ENCODE peak calls at places on chromosomes 16 and 17, in eight cellular contexts. K, M, U, O, V, F, Q and S are unnamed samples.

GRCh38 chr17:81254955-81255717 is 16.0 kb downstream of the NDUFAF8 start:
- DNase-seq in K (no peak), M (peak; percentile 91), U (no peak), O (no peak), V (peak; percentile 84), F (peak; percentile 83), Q (peak; percentile 55), S (peak; percentile 46)

GRCh38 chr17:31907342-31907975 is 6.0 kb upstream of the UTP6 start:
- DNase-seq in K (no peak), M (no peak), U (no peak), O (no peak), V (no peak), F (peak; percentile 72), Q (peak; percentile 41), S (no peak)

GRCh38 chr17:72502111-72502939 is 381.5 kb downstream of the SOX9 start:
- DNase-seq in K (no peak), M (no peak), U (no peak), O (no peak), V (peak; percentile 52), F (peak; percentile 61), Q (peak; percentile 25), S (peak; percentile 35)

GRCh38 chr16:67263201-67263600 is 14.4 kb downstream of the SLC9A5 start:
- DNase-seq in K (no peak), M (no peak), U (no peak), O (no peak), V (no peak), F (no peak), Q (no peak), S (no peak)

GRCh38 chr17:58508341-58509067 is 5.9 kb downstream of the MTMR4 start:
- DNase-seq in K (no peak), M (no peak), U (no peak), O (no peak), V (no peak), F (no peak), Q (no peak), S (no peak)

GRCh38 chr17:41989702-41990419 is 23.3 kb downstream of the CNP start:
- DNase-seq in K (no peak), M (no peak), U (no peak), O (no peak), V (no peak), F (no peak), Q (no peak), S (no peak)

GRCh38 chr17:49356320-49356719 is 5.7 kb downstream of the ZNF652 start:
- DNase-seq in K (no peak), M (no peak), U (no peak), O (no peak), V (no peak), F (no peak), Q (no peak), S (no peak)

GRCh38 chr16:86593913-86594312 is 15.6 kb downstream of the FOXL1 start:
- DNase-seq in K (no peak), M (no peak), U (no peak), O (no peak), V (no peak), F (no peak), Q (no peak), S (no peak)

GRCh38 chr17:44400226-44400847 is 10.9 kb upstream of the ITGA2B start:
- DNase-seq in K (no peak), M (no peak), U (no peak), O (no peak), V (peak; percentile 59), F (peak; percentile 47), Q (no peak), S (peak; percentile 16)

GRCh38 chr17:76404976-76405563 is 20.7 kb downstream of the SPHK1 start:
- DNase-seq in K (no peak), M (no peak), U (no peak), O (no peak), V (no peak), F (no peak), Q (no peak), S (no peak)

GRCh38 chr17:28466001-28466400 is 7.4 kb upstream of the SLC13A2 start:
- DNase-seq in K (no peak), M (no peak), U (no peak), O (no peak), V (no peak), F (peak; percentile 54), Q (no peak), S (no peak)

GRCh38 chr16:10616395-10616743 is 36.0 kb upstream of the EMP2 start:
- DNase-seq in K (no peak), M (no peak), U (no peak), O (no peak), V (peak; percentile 42), F (no peak), Q (no peak), S (no peak)

GRCh38 chr16:85687651-85688471 is 893 bp downstream of the GINS2 start:
- DNase-seq in K (no peak), M (no peak), U (no peak), O (no peak), V (peak; percentile 47), F (no peak), Q (no peak), S (no peak)

GRCh38 chr16:62829084-62829483 is 792.8 kb upstream of the CDH8 start:
- DNase-seq in K (no peak), M (no peak), U (no peak), O (no peak), V (no peak), F (no peak), Q (no peak), S (no peak)

GRCh38 chr17:43890240-43890639 is 17.1 kb downstream of the MPP2 start:
- DNase-seq in K (no peak), M (no peak), U (no peak), O (no peak), V (no peak), F (no peak), Q (no peak), S (no peak)

DNA sequence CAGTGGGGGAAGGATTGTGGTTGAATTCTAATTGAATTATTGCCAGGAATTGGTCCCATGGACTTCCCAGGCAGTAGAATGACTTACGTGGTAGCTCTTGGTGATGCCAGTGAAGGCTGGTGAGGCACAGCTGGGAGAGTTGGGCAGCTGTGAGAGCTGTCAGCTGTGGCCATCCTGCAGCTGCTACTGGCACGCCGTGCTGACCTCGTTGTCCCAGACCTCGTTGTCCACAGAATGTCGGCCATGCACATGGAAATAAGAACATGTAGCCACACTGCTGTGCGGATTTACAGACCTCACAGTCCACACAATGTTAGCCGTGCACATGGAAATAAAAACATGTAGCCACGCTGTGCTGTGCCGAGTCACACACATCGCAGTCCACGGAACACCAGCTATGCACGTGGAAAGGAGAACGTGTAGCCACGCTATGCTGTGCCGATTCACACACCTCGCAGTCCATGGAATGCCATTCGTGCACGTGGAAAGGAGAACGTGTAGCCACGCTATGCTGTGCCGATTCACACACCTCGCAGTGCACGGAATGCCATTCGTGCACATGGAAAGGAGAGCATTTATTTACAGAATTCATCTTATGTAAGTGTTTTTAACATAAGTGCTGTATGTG is 59.2 kb downstream of the BANP start:
- DNase-seq in K (no peak), M (no peak), U (no peak), O (no peak), V (no peak), F (no peak), Q (no peak), S (no peak)
- H3K36me3 ChIP-seq in K (peaks cover 36% of the 10 kb centered on the region), M (peaks cover 19% of the 10 kb centered on the region), U (no peaks in the 10 kb centered on the region), O (no peaks in the 10 kb centered on the region), V (peaks cover 8% of the 10 kb centered on the region), F (peaks cover 6% of the 10 kb centered on the region), Q (peaks cover 38% of the 10 kb centered on the region), S (peaks cover 4% of the 10 kb centered on the region)

DNA sequence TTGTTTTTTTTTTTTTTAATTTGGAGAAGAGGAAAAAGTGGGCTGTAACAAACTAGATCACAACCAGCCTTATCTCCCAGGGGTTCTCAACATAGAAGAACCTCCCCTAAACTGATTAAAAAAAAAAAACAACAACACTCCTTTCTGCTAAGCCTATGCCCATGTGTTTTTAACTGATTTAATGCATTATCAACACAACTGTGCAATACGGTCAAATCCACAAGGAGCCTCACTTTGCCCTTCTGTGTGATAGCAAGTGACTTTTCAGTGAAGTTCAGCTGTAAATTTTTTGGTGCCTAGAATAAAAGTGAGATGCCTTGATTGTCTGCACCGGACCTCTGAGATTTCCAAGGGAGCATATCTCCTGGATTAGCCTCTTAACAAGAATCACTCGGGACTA is 611 bp downstream of the MYH11 start:
- DNase-seq in K (no peak), M (no peak), U (no peak), O (no peak), V (no peak), F (no peak), Q (no peak), S (no peak)
- H3K4me3 ChIP-seq in K (no peak overlapping the region), M (no peak overlapping the region), U (peak overlapping the region; percentile 41), O (peak overlapping the region; percentile 41), V (peak overlapping the region; percentile 89), F (no peak overlapping the region), Q (no peak overlapping the region), S (no peak overlapping the region)

DNA sequence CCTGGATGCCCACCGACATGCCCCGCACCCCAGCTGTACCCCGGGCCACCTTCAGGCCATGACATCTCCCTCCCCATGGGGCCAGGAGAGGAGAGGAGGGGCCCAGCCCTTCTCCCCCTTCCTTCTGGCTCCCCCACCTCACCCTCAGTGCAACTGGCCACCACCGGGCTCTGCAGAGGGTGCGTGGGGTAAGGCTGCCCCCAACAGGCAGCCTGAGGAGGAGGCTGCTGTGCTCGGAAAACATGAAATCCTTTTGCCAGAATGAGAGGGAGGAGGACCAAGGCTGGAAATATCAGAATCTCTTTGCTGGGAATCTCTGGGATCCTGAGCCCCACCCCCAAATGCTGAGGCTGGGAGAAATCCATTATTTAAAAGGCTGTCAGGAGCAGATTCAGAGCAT is 68.4 kb downstream of the CCT6B start:
- DNase-seq in K (no peak), M (no peak), U (no peak), O (no peak), V (peak; percentile 73), F (peak; percentile 14), Q (no peak), S (no peak)
- TF ChIP-seq CTCF in K (no peak), M (no peak), U (no peak), O (no peak), V (peak; percentile 93), F (peak; percentile 48), Q (no peak), S (peak; percentile 33)

GRCh38 chr17:18281815-18282214 is 21.4 kb downstream of the MIEF2 start:
- DNase-seq in K (no peak), M (no peak), U (no peak), O (no peak), V (no peak), F (no peak), Q (no peak), S (no peak)
- H3K36me3 ChIP-seq in K (peaks cover 61% of the 10 kb centered on the region), M (peaks cover 56% of the 10 kb centered on the region), U (no peaks in the 10 kb centered on the region), O (peaks cover 21% of the 10 kb centered on the region), V (peaks cover 50% of the 10 kb centered on the region), F (peaks cover 66% of the 10 kb centered on the region), Q (peaks cover 99% of the 10 kb centered on the region), S (peaks cover 60% of the 10 kb centered on the region)